ENCODE peak calls at places on chromosome 22, in six cellular contexts. J is heart right ventricle, W is left ventricle myocardium inferior, G is transverse colon, F is OCI-LY7, T is psoas muscle. C is an unnamed sample.
A peak's percentile ranks its signal among the peaks of the same experiment; 100 is the strongest.

GRCh38 chr22:21921184-21921721 is 31.4 kb downstream of the PPM1F start:
- DNase-seq in J (no peak), W (no peak), G (no peak), F (no peak), T (peak; percentile 28), C (no peak)

GRCh38 chr22:39665661-39666431 is 95.3 kb downstream of the CACNA1I start:
- DNase-seq in J (no peak), W (no peak), G (no peak), F (no peak), T (no peak), C (no peak)

GRCh38 chr22:49657275-49657973 is 170.2 kb downstream of the BRD1 start:
- DNase-seq in J (peak; percentile 66), W (peak; percentile 75), G (peak; percentile 68), F (peak; percentile 81), T (peak; percentile 82), C (peak; percentile 65)

GRCh38 chr22:37189011-37189466 is 992 bp upstream of the C1QTNF6 start:
- DNase-seq in J (no peak), W (peak; percentile 8), G (no peak), F (no peak), T (no peak), C (peak; percentile 5)

GRCh38 chr22:37749831-37750595 is 53.2 kb downstream of the TRIOBP start:
- DNase-seq in J (no peak), W (peak; percentile 46), G (no peak), F (no peak), T (no peak), C (peak; percentile 76)

GRCh38 chr22:37571258-37571991 is 8.5 kb downstream of the LGALS2 start:
- DNase-seq in J (no peak), W (no peak), G (no peak), F (no peak), T (no peak), C (peak; percentile 59)

GRCh38 chr22:27800250-27801131 is 1.1 kb downstream of the MN1 start:
- DNase-seq in J (peak; percentile 52), W (peak; percentile 33), G (no peak), F (no peak), T (peak; percentile 70), C (peak; percentile 40)

GRCh38 chr22:22228921-22229320 is 15.7 kb upstream of the VPREB1 start:
- DNase-seq in J (no peak), W (no peak), G (no peak), F (no peak), T (no peak), C (no peak)

DNA sequence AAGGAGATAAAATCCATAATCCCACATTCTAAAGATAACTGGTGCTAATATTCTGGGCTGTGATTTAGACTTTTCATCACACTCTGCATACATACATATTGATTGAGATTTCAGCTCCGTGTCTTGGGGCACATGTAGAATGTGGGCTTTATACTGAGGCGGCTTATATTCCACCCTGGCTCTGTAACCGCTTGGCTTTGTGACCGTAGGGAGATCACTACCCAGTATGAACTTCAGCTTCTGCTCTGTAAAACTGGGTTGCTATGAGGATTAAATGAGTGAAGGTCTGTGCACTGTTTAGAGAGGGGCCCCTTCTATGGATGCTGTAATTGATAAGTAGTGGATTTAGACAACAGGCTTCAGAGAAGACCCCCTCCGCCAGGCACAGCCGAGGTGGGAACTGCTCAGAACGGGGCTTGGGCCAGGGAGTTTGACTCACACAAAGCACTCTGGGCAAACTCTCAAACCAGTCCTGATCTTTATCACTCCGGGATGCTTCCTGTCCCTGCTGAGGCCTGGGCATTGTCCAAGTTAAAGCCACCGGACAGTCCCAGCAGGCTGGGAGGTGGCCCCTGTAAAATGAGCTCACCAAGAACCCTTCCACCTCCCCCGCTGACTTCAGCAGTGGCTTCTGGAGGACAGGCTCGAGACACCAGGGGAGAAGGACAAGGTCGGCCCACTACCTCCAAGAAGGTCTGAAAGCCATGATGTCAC is 17.2 kb downstream of the KIAA1671 start:
- DNase-seq in J (peak; percentile 56), W (peak; percentile 64), G (peak; percentile 19), F (no peak), T (peak; percentile 72), C (peak; percentile 83)
- H3K4me1 ChIP-seq in J (peaks cover 94% of the 10 kb centered on the region), W (peaks cover 82% of the 10 kb centered on the region), G (peaks cover 63% of the 10 kb centered on the region), F (no peaks in the 10 kb centered on the region), T (peaks cover 8% of the 10 kb centered on the region), C (peaks cover 13% of the 10 kb centered on the region)

DNA sequence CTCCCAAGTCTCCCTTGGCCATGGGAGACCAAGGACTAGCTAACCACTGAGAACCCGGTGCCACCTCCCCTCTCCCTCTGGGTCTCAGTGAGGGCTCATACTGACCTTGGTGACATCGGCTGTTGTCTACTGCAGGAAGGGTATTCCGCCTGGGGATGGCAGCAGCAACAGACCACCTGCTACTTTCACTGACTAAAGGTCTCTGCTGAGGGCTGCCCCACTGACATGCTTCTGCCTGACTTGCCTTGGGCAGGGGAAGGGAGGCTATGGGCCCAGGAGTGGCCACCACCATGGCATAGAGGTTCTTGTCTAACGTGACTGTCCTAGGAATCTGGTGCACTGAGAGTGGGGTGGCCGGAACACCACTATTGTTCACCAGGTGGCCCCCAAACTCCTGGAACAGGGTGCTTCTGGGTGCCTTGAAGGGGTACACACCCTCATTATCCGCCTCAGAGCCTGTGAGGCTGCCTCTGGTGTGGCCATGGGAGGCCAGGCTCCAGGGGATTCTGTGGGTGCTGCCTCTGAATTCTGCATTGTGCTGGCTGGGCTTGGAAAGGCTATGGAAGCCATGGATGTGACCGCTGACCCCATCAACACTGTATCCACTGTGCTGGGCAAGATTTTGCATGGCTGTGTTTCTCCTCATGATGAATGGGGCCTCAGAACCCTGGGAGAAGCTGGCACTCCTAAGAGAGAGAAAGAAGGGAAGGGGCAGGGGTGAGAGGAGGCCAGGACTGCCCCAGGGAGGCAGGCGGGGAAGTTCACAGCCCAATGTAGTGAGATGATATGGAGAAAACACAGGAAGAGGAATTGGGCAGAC is 38.3 kb downstream of the GAB4 start:
- DNase-seq in J (no peak), W (no peak), G (no peak), F (no peak), T (no peak), C (no peak)
- H3K9me3 ChIP-seq in J (no peaks in the 10 kb centered on the region), W (no peaks in the 10 kb centered on the region), G (no peaks in the 10 kb centered on the region), F (no peaks in the 10 kb centered on the region), T (no peaks in the 10 kb centered on the region), C (no peaks in the 10 kb centered on the region)

DNA sequence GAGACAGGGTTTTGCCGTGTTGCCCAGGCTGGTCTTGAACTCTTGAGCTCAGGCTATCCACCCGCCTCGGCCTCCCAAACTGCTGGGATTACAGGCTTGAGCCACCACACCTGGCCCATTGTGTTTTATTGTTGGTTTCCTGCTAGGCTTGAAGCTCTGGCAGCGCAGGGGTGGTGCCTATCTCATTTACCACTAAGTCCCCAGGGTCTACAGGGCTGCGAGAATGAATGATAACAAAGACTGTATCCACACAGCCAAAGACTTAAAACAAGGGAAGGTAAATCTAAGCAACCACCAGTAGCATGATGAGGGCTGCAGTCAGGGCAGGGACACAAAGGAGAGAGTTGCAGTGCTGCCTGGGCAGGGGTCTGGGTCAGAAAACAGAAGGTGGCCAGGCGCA is 37.3 kb upstream of the XBP1 start:
- DNase-seq in J (no peak), W (no peak), G (no peak), F (no peak), T (no peak), C (no peak)
- H3K27ac ChIP-seq in J (no peak overlapping the region), W (no peak overlapping the region), G (no peak overlapping the region), F (no peak overlapping the region), T (no peak overlapping the region), C (no peak overlapping the region)

DNA sequence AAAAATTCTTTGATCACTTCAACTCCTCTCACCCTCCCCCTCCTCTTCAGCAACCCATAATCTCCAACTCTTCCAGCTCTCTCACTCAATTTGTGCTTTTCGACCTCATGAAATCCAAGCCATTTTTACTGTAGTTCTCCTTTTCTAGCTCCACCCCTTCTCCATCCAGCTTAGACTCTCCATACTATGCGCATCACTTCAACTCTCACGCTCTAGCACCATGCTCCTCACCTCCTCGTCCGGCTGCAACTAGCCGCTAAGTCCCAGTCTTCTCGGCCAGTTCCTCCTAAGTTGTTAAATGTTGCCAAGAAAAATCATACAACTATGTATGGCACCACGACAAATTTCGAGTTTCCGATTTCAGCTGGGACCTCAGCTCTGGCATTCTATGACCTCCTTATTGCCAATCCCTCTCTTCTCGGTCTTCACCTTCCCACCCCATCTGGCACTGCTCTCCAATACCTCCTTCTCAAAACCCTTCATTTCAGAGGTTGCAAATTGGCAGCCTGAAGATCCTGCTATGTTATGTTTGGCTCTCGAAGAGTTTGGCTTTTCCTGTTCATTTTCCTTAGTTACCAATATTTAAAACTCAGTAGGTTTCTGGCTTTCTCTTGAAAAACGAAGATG is 1.1 kb downstream of the ZNF70 start:
- DNase-seq in J (no peak), W (no peak), G (no peak), F (no peak), T (no peak), C (peak; percentile 70)
- H3K4me1 ChIP-seq in J (peaks cover 20% of the 10 kb centered on the region), W (peaks cover 21% of the 10 kb centered on the region), G (peaks cover 16% of the 10 kb centered on the region), F (peaks cover 30% of the 10 kb centered on the region), T (peaks cover 10% of the 10 kb centered on the region), C (no peaks in the 10 kb centered on the region)

DNA sequence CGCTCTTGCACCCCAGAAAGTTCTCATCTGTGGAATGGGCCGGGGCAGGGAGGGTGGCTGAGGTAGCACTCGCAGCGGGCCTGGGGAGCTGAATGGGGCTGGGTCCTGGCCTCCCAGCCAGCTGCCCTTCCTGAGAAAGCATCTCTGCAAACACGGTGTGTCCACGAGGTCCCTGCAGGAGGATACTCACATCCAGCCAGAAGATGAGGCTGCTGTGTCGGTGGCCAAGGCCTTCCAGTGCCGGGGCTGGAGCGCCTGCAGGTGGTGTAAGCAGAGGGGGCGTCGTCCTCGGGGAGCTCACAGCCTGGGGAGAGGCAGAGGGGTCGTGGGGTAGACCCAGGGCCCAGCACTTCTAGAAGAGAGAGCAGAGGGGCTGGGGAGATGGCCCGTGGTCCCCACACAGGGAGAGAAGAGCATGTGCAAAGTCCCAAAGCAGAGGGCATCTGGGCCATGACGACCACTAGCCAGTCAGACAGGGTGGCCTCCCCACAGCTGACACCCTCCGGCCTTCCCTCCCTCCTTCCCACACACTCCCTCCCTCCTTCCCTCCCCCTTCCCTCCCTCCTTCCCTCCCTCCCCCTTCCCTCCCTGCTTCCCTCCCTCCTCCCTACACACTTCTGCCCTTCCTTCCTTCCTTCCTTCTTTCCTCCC is 97.9 kb downstream of the WNT7B start:
- DNase-seq in J (no peak), W (no peak), G (no peak), F (no peak), T (peak; percentile 45), C (peak; percentile 49)
- H3K9me3 ChIP-seq in J (no peaks in the 10 kb centered on the region), W (no peaks in the 10 kb centered on the region), G (no peaks in the 10 kb centered on the region), F (no peaks in the 10 kb centered on the region), T (no peaks in the 10 kb centered on the region), C (no peaks in the 10 kb centered on the region)

C was measured in right cardiac atrium.